ENCODE peak calls at places on chromosomes 13 and 19, in five cellular contexts. X, D, Y, C and U are unnamed samples.
A peak's percentile ranks its signal among the peaks of the same experiment; 100 is the strongest.

GRCh38 chr19:51002101-51002532 is 713 bp upstream of the KLK8 start:
- DNase-seq in C (no peak), D (peak; percentile 61), Y (no peak), X (no peak), U (no peak)

GRCh38 chr19:31317098-31317497 is 32.1 kb downstream of the TSHZ3 start:
- DNase-seq in Y (no peak), C (no peak), D (no peak), X (no peak), U (no peak)

GRCh38 chr13:33270906-33271538 is 14.5 kb downstream of the STARD13 start:
- DNase-seq in X (no peak), Y (no peak), C (no peak), D (no peak), U (no peak)

GRCh38 chr19:11208526-11209471 is 11.5 kb upstream of the KANK2 start:
- DNase-seq in C (no peak), D (no peak), X (peak; percentile 62), Y (no peak), U (peak; percentile 46)

GRCh38 chr13:28494861-28495585 is at the start of gene FLT1:
- DNase-seq in X (peak; percentile 77), D (peak; percentile 71), C (no peak), Y (peak; percentile 46), U (peak; percentile 54)

GRCh38 chr13:50766043-50766442 is 77.4 kb downstream of the DLEU7 start:
- DNase-seq in X (no peak), D (no peak), Y (no peak), C (no peak), U (peak; percentile 78)

GRCh38 chr13:39684531-39685137 is 29.2 kb downstream of the COG6 start:
- DNase-seq in D (no peak), C (peak; percentile 3), X (no peak), Y (peak; percentile 69), U (peak; percentile 49)

GRCh38 chr19:3471954-3472655 is 8.2 kb downstream of the SMIM24 start:
- DNase-seq in C (no peak), Y (no peak), X (peak; percentile 76), D (peak; percentile 66), U (no peak)

GRCh38 chr13:113927661-113928581 is 46.0 kb downstream of the C13orf46 start:
- DNase-seq in Y (peak; percentile 87), D (no peak), C (no peak), X (peak; percentile 84), U (peak; percentile 98)

GRCh38 chr13:24161010-24161775 is 673 bp downstream of the SPATA13 start:
- DNase-seq in Y (no peak), C (no peak), X (peak; percentile 57), D (peak; percentile 54), U (no peak)

GRCh38 chr19:3880471-3881271 is at the start of gene ATCAY:
- DNase-seq in X (no peak), Y (no peak), C (no peak), D (peak; percentile 52), U (no peak)

GRCh38 chr19:18029617-18030338 is 21.8 kb downstream of the ARRDC2 start:
- DNase-seq in Y (peak; percentile 36), C (no peak), D (no peak), X (peak; percentile 92), U (peak; percentile 69)

GRCh38 chr13:100689191-100689590 is 14.6 kb upstream of the TMTC4 start:
- DNase-seq in X (no peak), Y (no peak), C (no peak), D (no peak), U (no peak)

DNA sequence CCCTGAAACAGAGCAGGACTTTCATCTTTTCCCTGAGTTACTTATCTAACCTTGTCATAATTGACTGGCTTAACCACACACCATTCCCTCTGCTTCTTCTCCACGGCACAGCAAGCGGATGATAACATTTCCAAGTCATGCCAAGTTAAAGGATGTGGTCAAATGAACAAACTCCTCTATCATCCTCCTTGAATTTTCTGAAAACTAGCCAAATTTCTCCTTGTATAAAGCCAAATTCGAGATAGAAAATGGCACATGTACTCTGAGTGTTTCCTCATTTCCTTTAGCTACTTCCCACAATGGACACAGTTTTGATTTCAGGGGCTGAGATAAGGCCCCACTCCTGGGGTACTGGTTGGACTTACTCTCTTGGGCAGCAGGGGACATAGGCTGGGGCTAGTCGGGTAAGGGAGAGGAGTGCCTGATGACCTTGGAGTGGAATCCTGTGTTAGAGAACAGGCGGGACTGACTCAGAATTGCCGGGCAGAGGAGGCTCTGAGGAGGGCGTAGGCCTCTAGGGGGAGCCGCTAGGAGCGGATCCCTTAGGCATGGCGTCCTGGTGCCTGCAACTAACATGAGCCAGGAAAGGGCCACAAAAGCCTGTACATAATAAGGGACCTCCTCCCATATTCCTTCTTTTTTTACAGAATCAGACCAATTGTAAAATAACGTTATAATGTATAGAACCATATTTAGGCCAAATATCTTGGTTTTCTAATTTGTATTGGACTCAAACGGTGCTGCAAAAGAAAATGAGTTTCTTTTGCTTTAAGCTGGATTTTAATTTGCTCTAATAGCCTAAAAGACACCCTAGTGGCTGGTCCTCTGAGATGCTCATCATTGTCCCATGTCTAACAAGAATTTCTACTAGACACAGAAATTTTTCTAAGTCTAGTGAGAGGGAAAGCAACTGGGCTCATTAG is 20.4 kb upstream of the TMTC4 start:
- DNase-seq in X (no peak), C (peak; percentile 39), Y (peak; percentile 93), D (peak; percentile 48), U (peak; percentile 25)
- TF ChIP-seq CTCF in X (peak; percentile 20), C (peak; percentile 30), Y (peak; percentile 85), D (peak; percentile 33), U (peak; percentile 43)

DNA sequence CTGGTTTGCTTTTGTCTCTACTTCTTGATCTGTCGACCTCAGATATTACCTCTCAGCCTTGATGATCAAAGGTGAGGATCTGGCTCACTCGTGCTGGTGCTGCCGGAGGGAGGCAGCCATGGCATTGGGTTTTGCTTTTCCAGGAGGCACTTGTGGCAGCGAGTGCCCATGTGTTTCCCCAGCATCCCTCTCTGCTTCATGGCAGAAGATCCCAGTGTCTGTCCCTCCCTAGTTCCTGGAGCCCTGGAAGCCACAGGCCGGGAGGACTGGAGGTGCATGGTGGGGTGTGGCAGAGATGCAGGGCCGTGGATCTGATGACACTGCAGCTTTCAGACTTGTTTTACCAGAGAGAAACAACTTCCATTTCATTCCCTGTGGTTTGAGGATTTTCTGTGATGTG is 47.5 kb downstream of the ANKRD10 start:
- DNase-seq in D (no peak), Y (no peak), C (no peak), X (no peak), U (no peak)
- TF ChIP-seq CTCF in D (no peak), Y (no peak), C (no peak), X (no peak), U (no peak)

GRCh38 chr13:30581582-30581981 is 36.1 kb upstream of the USPL1 start:
- DNase-seq in D (no peak), C (no peak), Y (peak; percentile 39), X (no peak), U (peak; percentile 42)
- TF ChIP-seq CTCF in D (no peak), C (no peak), Y (peak; percentile 44), X (no peak), U (peak; percentile 30)

GRCh38 chr19:43809762-43810696 is 7.8 kb upstream of the LYPD5 start:
- DNase-seq in Y (peak; percentile 79), D (no peak), X (no peak), C (peak; percentile 46), U (peak; percentile 28)
- TF ChIP-seq CTCF in Y (peak; percentile 67), D (peak; percentile 52), X (peak; percentile 45), C (peak; percentile 75), U (peak; percentile 46)

DNA sequence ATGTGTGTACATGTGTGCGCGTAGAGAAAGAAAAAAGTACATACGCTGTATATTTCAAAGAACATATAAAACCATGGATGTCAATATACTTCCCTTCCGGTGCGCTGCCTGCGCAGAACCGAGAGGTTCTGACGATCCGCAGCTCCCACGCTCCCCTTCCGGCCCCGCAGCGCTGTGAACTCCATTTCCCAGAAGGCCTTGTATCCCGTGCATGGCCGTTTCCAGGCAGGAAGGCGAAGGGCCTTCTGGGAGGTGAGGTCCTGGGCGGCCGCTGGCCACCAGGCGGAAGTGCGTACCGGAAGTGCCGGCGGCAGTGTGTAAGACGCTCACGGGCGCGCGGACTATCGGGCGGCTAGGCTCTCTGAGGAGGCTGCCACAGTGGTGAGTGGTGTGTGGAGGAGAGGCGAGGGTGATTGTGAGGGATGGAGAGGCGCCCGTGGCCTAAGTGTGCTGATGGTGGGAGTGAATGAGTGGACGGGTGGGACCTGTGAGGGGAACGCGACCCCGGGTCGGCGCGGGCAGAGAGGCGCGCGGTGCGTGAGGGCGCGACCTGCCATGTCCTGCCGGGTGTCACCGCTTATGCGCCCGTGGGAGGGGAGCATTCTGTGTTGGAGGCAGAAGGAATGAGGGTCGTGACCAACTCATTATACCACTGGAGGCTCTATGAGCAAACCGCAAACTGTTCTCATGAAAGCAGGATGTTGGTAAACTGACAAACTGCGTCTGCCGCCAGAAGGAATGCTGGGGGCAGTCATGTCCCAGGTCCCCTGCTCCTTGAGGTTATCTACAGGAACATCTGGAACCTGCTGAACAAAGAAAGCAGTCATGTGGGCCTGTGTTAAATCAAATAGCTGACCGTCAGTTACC is at the start of gene ERVK3-1:
- DNase-seq in C (peak; percentile 99), X (peak; percentile 98), D (peak; percentile 89), Y (peak; percentile 99), U (peak; percentile 99)
- TF ChIP-seq CTCF in C (no peak), X (peak; percentile 19), D (no peak), Y (no peak), U (no peak)

GRCh38 chr19:29574518-29574917 is 31.6 kb upstream of the POP4 start:
- DNase-seq in X (no peak), D (no peak), Y (no peak), C (no peak), U (no peak)

GRCh38 chr19:29577662-29577963 is 28.5 kb upstream of the POP4 start:
- DNase-seq in C (no peak), X (no peak), Y (no peak), D (no peak), U (no peak)

GRCh38 chr19:29578349-29578748 is 27.7 kb upstream of the POP4 start:
- DNase-seq in C (no peak), D (no peak), X (no peak), Y (no peak), U (no peak)

GRCh38 chr19:29576761-29577661 is 29.1 kb upstream of the POP4 start:
- DNase-seq in Y (peak; percentile 17), C (no peak), X (no peak), D (no peak), U (no peak)

GRCh38 chr19:29576043-29576442 is 30.0 kb upstream of the POP4 start:
- DNase-seq in D (no peak), X (no peak), C (no peak), Y (no peak), U (no peak)
- TF ChIP-seq CTCF in D (no peak), X (no peak), C (no peak), Y (no peak), U (no peak)